ENCODE peak calls at places on chromosomes 2 and 18, in six cellular contexts. B is HCT116, V is K562, F is HepG2, D is GM12878, P is H1. S is an unnamed sample.

GRCh38 chr2:5690231-5690630 is 2.0 kb upstream of the SOX11 start:
- DNase-seq in B (no peak), P (no peak), D (no peak), F (no peak), V (no peak), S (peak; percentile 25)

GRCh38 chr2:129730979-129731378 is 248.5 kb upstream of the RAB6C start:
- DNase-seq in V (no peak), D (no peak), B (no peak), F (no peak), P (no peak), S (no peak)

GRCh38 chr2:150586858-150587257 is 99.4 kb upstream of the RND3 start:
- DNase-seq in V (no peak), F (peak; percentile 15), P (no peak), B (no peak), D (no peak), S (no peak)

GRCh38 chr2:172438741-172439508 is 11.5 kb downstream of the ITGA6 start:
- DNase-seq in B (peak; percentile 75), P (no peak), V (no peak), D (no peak), F (no peak), S (no peak)

GRCh38 chr2:227285741-227286140 is 39.3 kb upstream of the MFF start:
- DNase-seq in D (no peak), P (no peak), F (no peak), B (no peak), V (no peak), S (no peak)

GRCh38 chr2:143513081-143513480 is 383.9 kb downstream of the ARHGAP15 start:
- DNase-seq in P (peak; percentile 15), B (peak; percentile 19), D (peak; percentile 5), V (peak; percentile 25), F (peak; percentile 16), S (peak; percentile 33)

GRCh38 chr18:48781041-48781989 is 169.4 kb downstream of the SMAD7 start:
- DNase-seq in D (no peak), P (no peak), V (peak; percentile 89), B (no peak), F (peak; percentile 92), S (no peak)

GRCh38 chr2:19702267-19702666 is 199.5 kb downstream of the TTC32 start:
- DNase-seq in B (no peak), D (no peak), F (no peak), P (no peak), V (no peak), S (no peak)

GRCh38 chr2:195009202-195009601 is 647.8 kb upstream of the SLC39A10 start:
- DNase-seq in V (no peak), F (no peak), B (no peak), P (no peak), D (no peak), S (no peak)

GRCh38 chr2:236988690-236989639 is 96.7 kb upstream of the COPS8 start:
- DNase-seq in P (no peak), B (no peak), F (peak; percentile 29), V (no peak), D (no peak), S (no peak)

GRCh38 chr2:96733931-96734330 is 5.9 kb downstream of the LMAN2L start:
- DNase-seq in B (no peak), F (no peak), D (no peak), P (no peak), V (no peak), S (no peak)

GRCh38 chr2:238151628-238152235 is 7.0 kb upstream of the ERFE start:
- DNase-seq in B (no peak), P (no peak), V (no peak), D (no peak), F (no peak), S (no peak)

GRCh38 chr2:158391361-158391760 is 65.2 kb downstream of the CCDC148 start:
- DNase-seq in F (no peak), B (no peak), V (no peak), D (no peak), P (no peak), S (no peak)

GRCh38 chr2:158395166-158395565 is 61.4 kb downstream of the CCDC148 start:
- DNase-seq in V (no peak), D (no peak), P (no peak), F (no peak), B (no peak), S (no peak)

GRCh38 chr2:158394453-158394852 is 62.1 kb downstream of the CCDC148 start:
- DNase-seq in D (no peak), B (no peak), V (no peak), P (no peak), F (no peak), S (no peak)

GRCh38 chr2:158392683-158393082 is 63.9 kb downstream of the CCDC148 start:
- DNase-seq in V (no peak), D (no peak), F (no peak), P (no peak), B (no peak), S (no peak)

DNA sequence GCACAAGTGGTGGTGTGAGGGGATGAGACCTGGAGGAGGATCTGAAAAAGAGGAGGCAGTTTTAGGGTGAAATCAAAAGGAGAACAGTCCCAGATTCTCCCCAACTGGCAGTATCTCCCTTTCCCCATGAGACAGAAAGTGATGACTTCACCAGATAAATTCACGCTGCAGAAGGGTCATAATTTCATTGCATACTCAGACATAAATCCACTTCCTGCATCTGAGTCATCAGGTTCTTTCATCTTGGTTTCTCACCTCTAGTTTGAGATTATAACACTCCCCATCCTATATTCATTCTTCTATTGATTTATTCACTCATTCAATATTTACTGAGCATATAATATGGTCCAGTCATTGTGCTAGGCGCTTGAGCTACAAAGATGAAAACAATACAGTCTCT is 64.7 kb downstream of the CCDC148 start:
- DNase-seq in P (no peak), D (no peak), B (peak; percentile 6), V (no peak), F (peak; percentile 23), S (no peak)
- TF ChIP-seq ZNF274 in P (no peak), D (no peak), B (no peak), V (no peak), F (no peak), S (no peak)

DNA sequence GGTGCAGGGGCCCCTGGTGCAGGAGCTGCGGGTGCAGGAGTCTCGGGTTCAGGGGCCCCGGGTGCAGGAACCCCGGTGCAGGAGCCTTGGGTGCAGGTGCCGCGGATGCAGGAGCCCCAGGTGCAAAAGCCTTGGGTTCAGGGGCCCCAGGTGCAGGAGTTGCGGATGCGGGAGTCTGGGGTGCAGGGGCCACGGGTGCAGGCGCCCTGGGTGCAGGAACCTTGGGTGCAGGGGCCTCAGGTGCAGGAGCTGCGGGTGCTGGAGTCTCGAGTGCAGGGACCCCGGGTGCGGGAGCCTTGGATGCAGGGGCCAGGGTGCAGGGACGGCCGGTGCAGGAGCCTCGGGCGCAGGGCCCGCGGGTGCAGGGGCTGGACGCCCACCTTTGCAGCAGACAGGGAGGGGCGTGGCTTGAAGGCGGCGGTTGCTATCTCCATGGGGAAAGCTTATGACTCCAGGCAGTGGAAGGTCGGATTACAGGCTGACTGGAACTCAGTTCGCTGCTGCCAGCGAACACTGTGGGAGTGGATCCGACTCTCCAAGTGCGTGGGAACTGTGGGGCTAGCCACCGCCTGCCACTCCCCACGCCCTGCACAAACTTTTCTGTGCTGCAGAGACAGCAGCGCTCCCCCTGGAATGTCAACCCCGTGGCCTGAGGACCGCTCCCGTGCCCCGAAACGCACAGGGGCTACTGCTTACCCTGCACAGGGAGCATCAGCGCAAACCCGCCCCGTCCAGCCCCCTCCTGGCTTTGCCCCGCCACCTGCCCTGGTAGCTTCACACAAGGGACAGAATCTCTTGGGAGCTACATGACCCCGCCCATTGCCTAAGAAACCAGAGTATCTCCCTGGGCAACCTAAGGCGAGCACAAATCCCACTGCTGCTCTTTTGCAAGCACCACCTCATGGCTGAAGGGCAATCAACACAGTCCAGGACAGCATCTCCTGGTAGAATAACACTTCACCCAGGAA is 40.3 kb downstream of the COPS9 start:
- DNase-seq in B (no peak), F (no peak), P (no peak), D (no peak), V (no peak), S (no peak)
- H3K27me3 ChIP-seq in B (peaks cover 44% of the 10 kb centered on the region), F (peaks cover 8% of the 10 kb centered on the region), P (peaks cover 12% of the 10 kb centered on the region), D (peaks cover 9% of the 10 kb centered on the region), V (peaks cover 7% of the 10 kb centered on the region), S (peaks cover 18% of the 10 kb centered on the region)

GRCh38 chr2:232389327-232389726 is 10.8 kb downstream of the ALPP start:
- DNase-seq in V (no peak), B (no peak), F (no peak), D (no peak), P (no peak), S (no peak)

GRCh38 chr2:232386490-232386739 is 7.9 kb downstream of the ALPP start:
- DNase-seq in P (no peak), V (no peak), F (no peak), D (no peak), B (no peak), S (no peak)

GRCh38 chr2:232386740-232387450 is 8.3 kb downstream of the ALPP start:
- DNase-seq in F (no peak), V (no peak), B (no peak), D (no peak), P (no peak), S (no peak)

GRCh38 chr2:232388324-232388891 is 9.9 kb downstream of the ALPP start:
- DNase-seq in F (no peak), P (no peak), V (no peak), D (no peak), B (no peak), S (no peak)

DNA sequence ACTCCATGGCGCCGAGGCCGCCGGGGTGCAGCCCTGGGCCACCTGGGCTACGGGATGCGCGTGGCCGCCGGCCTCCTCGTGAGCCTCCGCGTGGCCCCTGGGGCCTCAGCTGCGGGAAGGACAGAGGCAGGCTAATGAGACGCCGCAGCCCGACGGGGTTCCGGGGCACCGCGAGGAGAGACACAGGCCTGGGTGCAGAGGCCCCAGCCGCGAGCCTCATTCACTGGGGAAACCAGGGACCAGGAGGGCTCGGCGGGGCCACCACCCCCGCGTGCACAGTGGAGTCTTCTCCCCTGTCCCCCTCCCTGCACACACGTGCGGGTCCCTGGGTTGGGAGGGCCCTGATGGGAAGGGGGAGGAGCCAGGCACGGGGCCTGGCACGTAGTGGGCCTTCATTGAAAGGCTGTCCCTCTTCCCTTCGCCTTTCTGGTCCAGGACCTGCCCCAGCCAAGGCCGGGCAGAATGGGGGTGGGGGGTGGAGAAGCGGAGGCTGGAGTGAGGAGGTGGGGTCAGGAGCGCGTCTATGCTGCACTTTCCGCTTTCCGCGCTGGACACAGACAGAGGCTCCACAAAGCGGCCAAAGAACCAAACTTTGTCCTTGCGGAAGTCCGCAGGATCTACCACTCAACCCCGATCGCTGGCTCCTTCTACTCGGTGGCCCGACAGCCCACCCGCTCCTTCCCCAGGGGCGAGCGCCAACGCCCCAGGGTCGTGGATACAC is 9.1 kb downstream of the ALPP start:
- DNase-seq in B (no peak), F (no peak), V (no peak), D (no peak), P (no peak), S (no peak)
- H3K4me3 ChIP-seq in B (no peak overlapping the region), F (no peak overlapping the region), V (no peak overlapping the region), D (no peak overlapping the region), P (peak overlapping the region; percentile 55), S (no peak overlapping the region)

GRCh38 chr2:1512321-1513289 is 99.3 kb downstream of the TPO start:
- DNase-seq in F (no peak), V (no peak), D (no peak), P (no peak), B (no peak), S (no peak)

GRCh38 chr2:1516798-1517060 is 103.5 kb downstream of the TPO start:
- DNase-seq in P (no peak), V (no peak), D (no peak), F (no peak), B (no peak), S (no peak)

GRCh38 chr2:1515073-1515430 is 101.8 kb downstream of the TPO start:
- DNase-seq in F (no peak), D (no peak), B (no peak), V (no peak), P (no peak), S (no peak)

GRCh38 chr2:1515986-1516797 is 102.9 kb downstream of the TPO start:
- DNase-seq in D (no peak), F (no peak), P (no peak), B (no peak), V (no peak), S (no peak)

GRCh38 chr2:1514391-1515072 is 101.3 kb downstream of the TPO start:
- DNase-seq in D (no peak), B (no peak), P (no peak), F (no peak), V (no peak), S (no peak)
- TF ChIP-seq ZNF274 in D (no peak), B (no peak), P (no peak), F (no peak), V (no peak), S (no peak)